ENCODE peak calls at places on chromosome 15, in eight cellular contexts. P is CD8-positive, alpha-beta T cell; E is iris pigment epithelial cell; U is ACHN; F is kidney epithelial cell; H is Kasumi-1; N is AG08396; A is amygdala. B is an unnamed sample.

GRCh38 chr15:60389261-60390077 is 8.3 kb downstream of the ANXA2 start:
- DNase-seq in E (peak), P (no peak), N (no peak), U (no peak), F (no peak), H (no peak), A (no peak), B (peak)

GRCh38 chr15:88543065-88543776 is 3.3 kb downstream of the DET1 start:
- DNase-seq in H (no peak), U (no peak), P (no peak), F (no peak), A (no peak), E (no peak), N (no peak), B (no peak)

GRCh38 chr15:65068436-65068835 is 645 bp upstream of the RASL12 start:
- DNase-seq in F (no peak), N (no peak), E (no peak), A (no peak), H (no peak), U (no peak), P (no peak), B (no peak)

GRCh38 chr15:34642252-34642651 is 58.8 kb upstream of the GOLGA8B start:
- DNase-seq in E (no peak), U (no peak), P (no peak), H (no peak), N (no peak), F (no peak), A (no peak), B (no peak)

GRCh38 chr15:73927476-73928240 is 1.4 kb downstream of the LOXL1 start:
- DNase-seq in N (peak), E (peak), F (no peak), H (no peak), A (no peak), P (peak), U (peak), B (peak)

GRCh38 chr15:58146734-58147133 is 8.6 kb downstream of the AQP9 start:
- DNase-seq in A (no peak), H (no peak), P (no peak), E (no peak), F (peak), N (no peak), U (peak), B (no peak)

GRCh38 chr15:42735382-42736165 is 1.4 kb downstream of the CDAN1 start:
- DNase-seq in H (no peak), U (no peak), E (no peak), N (no peak), A (no peak), F (no peak), P (no peak), B (no peak)

GRCh38 chr15:75030424-75030823 is 7.0 kb downstream of the PPCDC start:
- DNase-seq in P (no peak), H (no peak), F (no peak), A (no peak), U (no peak), N (no peak), E (no peak), B (no peak)

GRCh38 chr15:52003710-52004109 is 15.3 kb upstream of the MAPK6 start:
- DNase-seq in A (no peak), N (no peak), F (no peak), H (no peak), E (no peak), U (no peak), P (no peak), B (no peak)

GRCh38 chr15:42048080-42048820 is 27.4 kb upstream of the PLA2G4E start:
- DNase-seq in H (no peak), F (no peak), E (no peak), U (no peak), A (no peak), N (no peak), P (no peak), B (no peak)

GRCh38 chr15:96268421-96269204 is 61.9 kb upstream of the NR2F2 start:
- DNase-seq in N (peak), F (no peak), A (no peak), P (no peak), U (peak), H (no peak), E (peak), B (no peak)

GRCh38 chr15:89325039-89325803 is 9.4 kb downstream of the POLG start:
- DNase-seq in P (no peak), A (no peak), U (no peak), F (no peak), N (no peak), H (no peak), E (no peak), B (no peak)

GRCh38 chr15:40240619-40241304 is 1.9 kb downstream of the PAK6 start:
- DNase-seq in U (no peak), P (no peak), H (no peak), E (no peak), F (no peak), N (no peak), A (no peak), B (no peak)

B was measured in GM12865.